ENCODE peak calls at places on chromosomes 16 and 17, in five cellular contexts. T is mucosa of gallbladder; V is neural progenitor cell; F is activated CD8-positive, alpha-beta T cell treated with anti-CD3 and anti-CD28 coated beads, Interleukin-2, amount 10 ng/mL, durations not matched to agents 7 days and 5 days; A is testis. G is an unnamed sample.
A peak's percentile ranks its signal among the peaks of the same experiment; 100 is the strongest.

GRCh38 chr17:50259484-50260324 is 14.6 kb upstream of the TMEM92 start:
- DNase-seq in T (no peak), V (no peak), F (no peak), A (no peak), G (no peak)

GRCh38 chr17:56710986-56711385 is 117.5 kb downstream of the NOG start:
- DNase-seq in T (no peak), V (no peak), F (no peak), A (no peak), G (no peak)

GRCh38 chr16:82776466-82777146 is 149.8 kb downstream of the CDH13 start:
- DNase-seq in T (no peak), V (no peak), F (no peak), A (no peak), G (peak; percentile 73)

GRCh38 chr17:51733166-51733565 is 425.3 kb downstream of the CA10 start:
- DNase-seq in T (no peak), V (peak; percentile 61), F (no peak), A (no peak), G (no peak)

GRCh38 chr17:58703137-58703846 is 10.9 kb downstream of the RAD51C start:
- DNase-seq in T (no peak), V (no peak), F (no peak), A (no peak), G (no peak)

GRCh38 chr17:50425682-50426471 is at the start of gene ACSF2:
- DNase-seq in T (peak; percentile 66), V (peak; percentile 66), F (peak; percentile 81), A (peak; percentile 79), G (peak; percentile 14)

GRCh38 chr17:37567137-37567927 is 41.9 kb downstream of the SYNRG start:
- DNase-seq in T (no peak), V (no peak), F (no peak), A (no peak), G (no peak)

GRCh38 chr17:61091096-61091495 is 308.5 kb upstream of the TBX2 start:
- DNase-seq in T (no peak), V (no peak), F (no peak), A (no peak), G (no peak)

GRCh38 chr17:58318627-58319180 is 9.9 kb downstream of the TSPOAP1 start:
- DNase-seq in T (no peak), V (no peak), F (no peak), A (no peak), G (no peak)

GRCh38 chr17:74455025-74455585 is 11.3 kb upstream of the CD300A start:
- DNase-seq in T (no peak), V (peak; percentile 40), F (no peak), A (no peak), G (no peak)

GRCh38 chr16:60199154-60199553 is 1465.0 kb upstream of the GOT2 start:
- DNase-seq in T (no peak), V (peak; percentile 15), F (no peak), A (no peak), G (no peak)

GRCh38 chr17:47197821-47198220 is 8.7 kb upstream of the CDC27 start:
- DNase-seq in T (no peak), V (no peak), F (no peak), A (no peak), G (no peak)

GRCh38 chr17:60352071-60352470 is 39.9 kb downstream of the USP32 start:
- DNase-seq in T (no peak), V (no peak), F (no peak), A (no peak), G (no peak)

G was measured in pons.